ENCODE peak calls at places on chromosomes 11 and 22, in five cellular contexts. One of them, this sample, is unnamed.

GRCh38 chr22:39179401-39179827 is 26.9 kb upstream of the CBX7 start:
- DNase-seq in HCT116: no peak
- DNase-seq in H1: no peak
- DNase-seq in sigmoid colon: no peak
- DNase-seq in lower leg skin: peak
- DNase-seq in this sample: no peak

GRCh38 chr11:91163619-91164451 is 941.0 kb upstream of the CHORDC1 start:
- DNase-seq in sigmoid colon: no peak
- DNase-seq in H1: no peak
- DNase-seq in lower leg skin: no peak
- DNase-seq in HCT116: no peak
- DNase-seq in this sample: no peak

GRCh38 chr11:14541180-14541579 is 21.0 kb upstream of the PSMA1 start:
- DNase-seq in HCT116: no peak
- DNase-seq in H1: no peak
- DNase-seq in sigmoid colon: no peak
- DNase-seq in lower leg skin: no peak
- DNase-seq in this sample: peak

GRCh38 chr11:107666911-107667568 is 44.8 kb downstream of the SLN start:
- DNase-seq in lower leg skin: no peak
- DNase-seq in sigmoid colon: no peak
- DNase-seq in HCT116: no peak
- DNase-seq in H1: no peak
- DNase-seq in this sample: no peak

GRCh38 chr11:116427903-116428637 is 344.7 kb downstream of the BUD13 start:
- DNase-seq in H1: no peak
- DNase-seq in HCT116: no peak
- DNase-seq in sigmoid colon: no peak
- DNase-seq in lower leg skin: no peak
- DNase-seq in this sample: no peak

GRCh38 chr11:79054636-79055035 is 386.2 kb downstream of the TENM4 start:
- DNase-seq in sigmoid colon: no peak
- DNase-seq in HCT116: no peak
- DNase-seq in H1: no peak
- DNase-seq in lower leg skin: no peak
- DNase-seq in this sample: no peak

GRCh38 chr11:47176328-47177228 is at the start of gene ARFGAP2:
- DNase-seq in H1: no peak
- DNase-seq in lower leg skin: peak
- DNase-seq in HCT116: peak
- DNase-seq in sigmoid colon: peak
- DNase-seq in this sample: peak

GRCh38 chr11:100830978-100831732 is 144.1 kb downstream of the ARHGAP42 start:
- DNase-seq in sigmoid colon: no peak
- DNase-seq in HCT116: no peak
- DNase-seq in lower leg skin: no peak
- DNase-seq in H1: no peak
- DNase-seq in this sample: no peak

GRCh38 chr11:34583818-34584217 is 37.1 kb upstream of the EHF start:
- DNase-seq in sigmoid colon: no peak
- DNase-seq in lower leg skin: no peak
- DNase-seq in H1: no peak
- DNase-seq in HCT116: no peak
- DNase-seq in this sample: no peak

GRCh38 chr11:122843281-122844150 is 5.2 kb downstream of the CRTAM start:
- DNase-seq in sigmoid colon: no peak
- DNase-seq in lower leg skin: no peak
- DNase-seq in H1: no peak
- DNase-seq in HCT116: no peak
- DNase-seq in this sample: no peak

GRCh38 chr11:74612877-74613276 is 20.5 kb downstream of the POLD3 start:
- DNase-seq in HCT116: no peak
- DNase-seq in lower leg skin: no peak
- DNase-seq in H1: no peak
- DNase-seq in sigmoid colon: no peak
- DNase-seq in this sample: no peak

GRCh38 chr11:12653729-12654128 is 20.5 kb upstream of the TEAD1 start:
- DNase-seq in H1: no peak
- DNase-seq in lower leg skin: no peak
- DNase-seq in HCT116: no peak
- DNase-seq in sigmoid colon: no peak
- DNase-seq in this sample: no peak

GRCh38 chr11:14093065-14093464 is 130.5 kb downstream of the SPON1 start:
- DNase-seq in sigmoid colon: no peak
- DNase-seq in HCT116: no peak
- DNase-seq in H1: no peak
- DNase-seq in lower leg skin: no peak
- DNase-seq in this sample: no peak

GRCh38 chr11:135074397-135074998 is 662.5 kb upstream of the B3GAT1 start:
- DNase-seq in HCT116: no peak
- DNase-seq in sigmoid colon: no peak
- DNase-seq in lower leg skin: no peak
- DNase-seq in H1: no peak
- DNase-seq in this sample: peak

GRCh38 chr22:43152001-43152354 is 619 bp downstream of the TSPO start:
- DNase-seq in lower leg skin: no peak
- DNase-seq in HCT116: no peak
- DNase-seq in sigmoid colon: no peak
- DNase-seq in H1: no peak
- DNase-seq in this sample: no peak

DNA sequence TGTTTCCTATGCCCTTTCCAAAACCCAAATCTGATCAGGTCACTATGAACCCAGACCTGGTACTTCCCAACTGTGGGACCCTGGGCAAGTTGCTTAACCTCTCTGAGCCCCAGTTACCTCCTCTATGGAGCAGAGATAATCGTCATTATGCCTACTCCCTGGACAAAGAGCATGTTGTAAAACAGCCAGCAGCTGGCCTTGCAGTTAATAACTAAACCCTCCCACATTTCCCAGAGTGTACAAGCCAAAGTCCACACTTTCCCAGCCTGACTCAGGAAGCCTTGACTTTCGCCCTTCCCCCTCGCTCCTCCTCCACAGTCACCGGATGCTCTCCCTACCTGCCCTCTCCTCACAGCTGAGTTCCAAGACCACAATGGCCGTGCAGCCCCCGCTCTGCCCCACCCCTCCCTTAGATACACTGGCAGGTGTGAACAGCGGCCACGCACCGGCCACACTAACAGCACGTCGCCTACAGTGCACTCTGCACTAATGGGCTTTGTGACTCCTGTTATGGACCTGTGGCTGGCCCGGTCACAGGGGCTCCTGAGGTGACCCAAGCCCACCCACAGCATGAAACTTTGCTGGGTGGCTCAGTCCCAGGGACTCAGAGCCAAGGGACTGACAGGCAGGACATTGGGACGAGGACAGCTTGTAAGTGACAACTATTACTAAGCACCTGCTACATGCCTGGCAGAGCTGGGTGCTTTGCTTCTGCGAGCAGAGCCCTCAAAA is 15.6 kb upstream of the MFNG start:
- DNase-seq in lower leg skin: no peak
- DNase-seq in H1: no peak
- DNase-seq in HCT116: no peak
- DNase-seq in sigmoid colon: no peak
- DNase-seq in this sample: no peak
- TF ChIP-seq POLR2A in lower leg skin: no peak
- TF ChIP-seq POLR2A in H1: no peak
- TF ChIP-seq POLR2A in HCT116: no peak
- TF ChIP-seq POLR2A in sigmoid colon: no peak
- TF ChIP-seq POLR2A in this sample: no peak

GRCh38 chr11:11608783-11609232 is 13.0 kb downstream of the GALNT18 start:
- DNase-seq in lower leg skin: no peak
- DNase-seq in H1: no peak
- DNase-seq in HCT116: no peak
- DNase-seq in sigmoid colon: no peak
- DNase-seq in this sample: no peak

GRCh38 chr11:11611381-11611780 is 10.4 kb downstream of the GALNT18 start:
- DNase-seq in H1: no peak
- DNase-seq in HCT116: no peak
- DNase-seq in lower leg skin: no peak
- DNase-seq in sigmoid colon: no peak
- DNase-seq in this sample: no peak

GRCh38 chr11:11607772-11608171 is 14.0 kb downstream of the GALNT18 start:
- DNase-seq in sigmoid colon: no peak
- DNase-seq in H1: no peak
- DNase-seq in HCT116: no peak
- DNase-seq in lower leg skin: no peak
- DNase-seq in this sample: no peak

GRCh38 chr11:11612439-11612838 is 9.4 kb downstream of the GALNT18 start:
- DNase-seq in HCT116: no peak
- DNase-seq in H1: no peak
- DNase-seq in lower leg skin: no peak
- DNase-seq in sigmoid colon: no peak
- DNase-seq in this sample: no peak
- TF ChIP-seq CTCF in HCT116: no peak
- TF ChIP-seq CTCF in H1: no peak
- TF ChIP-seq CTCF in lower leg skin: no peak
- TF ChIP-seq CTCF in sigmoid colon: no peak
- TF ChIP-seq CTCF in this sample: no peak

GRCh38 chr11:10454506-10454901 is 560 bp upstream of the AMPD3 start:
- DNase-seq in lower leg skin: no peak
- DNase-seq in H1: no peak
- DNase-seq in sigmoid colon: no peak
- DNase-seq in HCT116: no peak
- DNase-seq in this sample: no peak
- H3K4me3 ChIP-seq in lower leg skin: no peak
- H3K4me3 ChIP-seq in H1: no peak
- H3K4me3 ChIP-seq in sigmoid colon: no peak
- H3K4me3 ChIP-seq in HCT116: peak
- H3K4me3 ChIP-seq in this sample: no peak

DNA sequence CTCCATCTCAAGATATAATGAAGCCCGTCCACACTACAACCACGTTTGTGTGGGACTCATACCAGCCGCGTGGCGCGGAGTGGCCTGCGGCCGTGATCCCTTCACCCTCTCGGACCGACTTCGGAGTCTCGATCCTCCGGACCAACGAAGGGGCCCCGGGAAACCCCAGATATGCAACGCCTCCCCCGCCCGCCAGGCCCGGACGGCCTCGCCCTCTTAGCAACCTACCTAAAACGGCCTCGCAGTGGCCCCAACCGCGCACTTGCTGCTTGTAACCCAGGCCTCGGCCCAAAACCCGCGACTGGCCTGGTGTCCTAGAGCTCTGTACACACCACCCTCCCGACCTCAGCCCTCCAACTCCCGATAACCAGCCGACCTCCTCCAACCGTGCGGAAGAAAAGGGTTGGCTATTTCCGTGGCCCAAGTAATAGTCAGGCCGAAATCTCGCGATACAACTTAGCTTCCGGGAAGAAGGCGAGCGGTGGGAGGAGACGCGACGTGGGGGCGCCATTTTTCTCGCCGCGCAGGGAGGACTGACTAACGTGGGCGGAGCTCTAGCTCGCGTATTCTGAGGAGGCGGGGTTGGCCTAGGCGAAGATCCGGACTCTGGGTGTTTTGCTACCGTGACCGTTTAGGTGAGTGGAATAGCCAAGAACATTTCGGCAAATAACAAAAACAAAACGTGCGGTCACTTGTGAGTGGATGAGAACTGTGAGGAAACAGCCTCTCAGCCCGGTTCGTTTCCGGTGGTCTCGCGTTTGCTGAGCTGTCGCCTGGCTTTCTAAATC is at the start of the genes C11orf54 and TAF1D:
- DNase-seq in lower leg skin: peak
- DNase-seq in sigmoid colon: peak
- DNase-seq in H1: peak
- DNase-seq in HCT116: peak
- DNase-seq in this sample: peak
- TF ChIP-seq POLR2A in lower leg skin: peak
- TF ChIP-seq POLR2A in sigmoid colon: peak
- TF ChIP-seq POLR2A in H1: peak
- TF ChIP-seq POLR2A in HCT116: peak
- TF ChIP-seq POLR2A in this sample: peak

GRCh38 chr11:73335204-73335923 is 27.3 kb downstream of the ARHGEF17 start:
- DNase-seq in HCT116: peak
- DNase-seq in sigmoid colon: peak
- DNase-seq in H1: no peak
- DNase-seq in lower leg skin: peak
- DNase-seq in this sample: peak

GRCh38 chr11:73331138-73331916 is 23.3 kb downstream of the ARHGEF17 start:
- DNase-seq in HCT116: no peak
- DNase-seq in H1: no peak
- DNase-seq in lower leg skin: no peak
- DNase-seq in sigmoid colon: no peak
- DNase-seq in this sample: no peak

GRCh38 chr11:73333626-73334199 is 25.6 kb downstream of the ARHGEF17 start:
- DNase-seq in lower leg skin: no peak
- DNase-seq in HCT116: no peak
- DNase-seq in sigmoid colon: no peak
- DNase-seq in H1: no peak
- DNase-seq in this sample: no peak

GRCh38 chr11:73333173-73333572 is 25.1 kb downstream of the ARHGEF17 start:
- DNase-seq in sigmoid colon: no peak
- DNase-seq in HCT116: no peak
- DNase-seq in H1: no peak
- DNase-seq in lower leg skin: no peak
- DNase-seq in this sample: no peak

GRCh38 chr11:73334244-73335203 is 26.4 kb downstream of the ARHGEF17 start:
- DNase-seq in HCT116: peak
- DNase-seq in lower leg skin: peak
- DNase-seq in H1: no peak
- DNase-seq in sigmoid colon: peak
- DNase-seq in this sample: peak
- TF ChIP-seq CTCF in HCT116: no peak
- TF ChIP-seq CTCF in lower leg skin: no peak
- TF ChIP-seq CTCF in H1: no peak
- TF ChIP-seq CTCF in sigmoid colon: no peak
- TF ChIP-seq CTCF in this sample: no peak

GRCh38 chr11:92787638-92788037 is 181.8 kb upstream of the MTNR1B start:
- DNase-seq in HCT116: no peak
- DNase-seq in H1: no peak
- DNase-seq in sigmoid colon: no peak
- DNase-seq in lower leg skin: no peak
- DNase-seq in this sample: no peak
- H3K4me3 ChIP-seq in HCT116: no peak
- H3K4me3 ChIP-seq in H1: no peak
- H3K4me3 ChIP-seq in sigmoid colon: no peak
- H3K4me3 ChIP-seq in lower leg skin: no peak
- H3K4me3 ChIP-seq in this sample: no peak

GRCh38 chr11:27611390-27611789 is 88.9 kb downstream of the BDNF start:
- DNase-seq in HCT116: no peak
- DNase-seq in H1: no peak
- DNase-seq in sigmoid colon: no peak
- DNase-seq in lower leg skin: no peak
- DNase-seq in this sample: no peak

GRCh38 chr11:27612932-27613669 is 87.2 kb downstream of the BDNF start:
- DNase-seq in HCT116: no peak
- DNase-seq in sigmoid colon: no peak
- DNase-seq in lower leg skin: no peak
- DNase-seq in H1: no peak
- DNase-seq in this sample: no peak

GRCh38 chr11:27610946-27611345 is 89.3 kb downstream of the BDNF start:
- DNase-seq in HCT116: no peak
- DNase-seq in sigmoid colon: no peak
- DNase-seq in lower leg skin: no peak
- DNase-seq in H1: no peak
- DNase-seq in this sample: no peak

GRCh38 chr11:27611946-27612455 is 88.3 kb downstream of the BDNF start:
- DNase-seq in H1: no peak
- DNase-seq in sigmoid colon: no peak
- DNase-seq in HCT116: no peak
- DNase-seq in lower leg skin: no peak
- DNase-seq in this sample: no peak

GRCh38 chr11:27610287-27610686 is 90.0 kb downstream of the BDNF start:
- DNase-seq in H1: no peak
- DNase-seq in sigmoid colon: no peak
- DNase-seq in lower leg skin: no peak
- DNase-seq in HCT116: no peak
- DNase-seq in this sample: no peak
- TF ChIP-seq POLR2A in H1: peak
- TF ChIP-seq POLR2A in sigmoid colon: no peak
- TF ChIP-seq POLR2A in lower leg skin: no peak
- TF ChIP-seq POLR2A in HCT116: no peak
- TF ChIP-seq POLR2A in this sample: no peak

This sample was measured in NB4.